ENCODE peak calls at places on chromosomes 2 and 18, in eight cellular contexts. One of them, this sample, is unnamed.
A peak's percentile ranks its signal among the peaks of the same experiment; 100 is the strongest.

GRCh38 chr2:120794716-120795115 is 59.0 kb downstream of the GLI2 start:
- DNase-seq in Calu3: no peak
- DNase-seq in natural killer cell: no peak
- DNase-seq in H9: no peak
- DNase-seq in neural progenitor cell: no peak
- DNase-seq in A549: no peak
- DNase-seq in stimulated activated naive B cell treated with anti-CD40 and anti-IgM and Interleukin-4, amounts not matched to agents 10 μg/mL and 1 μg/mL and 100 μg/mL, for 72 hours: no peak
- DNase-seq in progenitor cell of endocrine pancreas: no peak
- DNase-seq in this sample: no peak

GRCh38 chr2:45210466-45211195 is 201.4 kb upstream of the SIX2 start:
- DNase-seq in Calu3: no peak
- DNase-seq in natural killer cell: no peak
- DNase-seq in H9: no peak
- DNase-seq in neural progenitor cell: no peak
- DNase-seq in A549: no peak
- DNase-seq in stimulated activated naive B cell treated with anti-CD40 and anti-IgM and Interleukin-4, amounts not matched to agents 10 μg/mL and 1 μg/mL and 100 μg/mL, for 72 hours: no peak
- DNase-seq in progenitor cell of endocrine pancreas: no peak
- DNase-seq in this sample: no peak

GRCh38 chr2:33363599-33364300 is 112.7 kb upstream of the RASGRP3 start:
- DNase-seq in Calu3: no peak
- DNase-seq in natural killer cell: no peak
- DNase-seq in H9: no peak
- DNase-seq in neural progenitor cell: no peak
- DNase-seq in A549: no peak
- DNase-seq in stimulated activated naive B cell treated with anti-CD40 and anti-IgM and Interleukin-4, amounts not matched to agents 10 μg/mL and 1 μg/mL and 100 μg/mL, for 72 hours: no peak
- DNase-seq in progenitor cell of endocrine pancreas: no peak
- DNase-seq in this sample: no peak

GRCh38 chr2:101818531-101819451 is 121.3 kb downstream of the MAP4K4 start:
- DNase-seq in Calu3: no peak
- DNase-seq in natural killer cell: no peak
- DNase-seq in H9: no peak
- DNase-seq in neural progenitor cell: peak; percentile 77
- DNase-seq in A549: no peak
- DNase-seq in stimulated activated naive B cell treated with anti-CD40 and anti-IgM and Interleukin-4, amounts not matched to agents 10 μg/mL and 1 μg/mL and 100 μg/mL, for 72 hours: no peak
- DNase-seq in progenitor cell of endocrine pancreas: no peak
- DNase-seq in this sample: no peak

GRCh38 chr18:77073336-77074093 is 59.1 kb downstream of the MBP start:
- DNase-seq in Calu3: no peak
- DNase-seq in natural killer cell: peak; percentile 39
- DNase-seq in H9: no peak
- DNase-seq in neural progenitor cell: no peak
- DNase-seq in A549: no peak
- DNase-seq in stimulated activated naive B cell treated with anti-CD40 and anti-IgM and Interleukin-4, amounts not matched to agents 10 μg/mL and 1 μg/mL and 100 μg/mL, for 72 hours: no peak
- DNase-seq in progenitor cell of endocrine pancreas: no peak
- DNase-seq in this sample: no peak

GRCh38 chr18:11955299-11956029 is 25.8 kb upstream of the IMPA2 start:
- DNase-seq in Calu3: no peak
- DNase-seq in natural killer cell: no peak
- DNase-seq in H9: peak; percentile 82
- DNase-seq in neural progenitor cell: no peak
- DNase-seq in A549: no peak
- DNase-seq in stimulated activated naive B cell treated with anti-CD40 and anti-IgM and Interleukin-4, amounts not matched to agents 10 μg/mL and 1 μg/mL and 100 μg/mL, for 72 hours: no peak
- DNase-seq in progenitor cell of endocrine pancreas: no peak
- DNase-seq in this sample: no peak

GRCh38 chr2:46041434-46041833 is 255.8 kb upstream of the EPAS1 start:
- DNase-seq in Calu3: no peak
- DNase-seq in natural killer cell: no peak
- DNase-seq in H9: no peak
- DNase-seq in neural progenitor cell: no peak
- DNase-seq in A549: no peak
- DNase-seq in stimulated activated naive B cell treated with anti-CD40 and anti-IgM and Interleukin-4, amounts not matched to agents 10 μg/mL and 1 μg/mL and 100 μg/mL, for 72 hours: no peak
- DNase-seq in progenitor cell of endocrine pancreas: no peak
- DNase-seq in this sample: no peak

GRCh38 chr2:53896864-53897263 is 37.1 kb upstream of the GPR75 start:
- DNase-seq in Calu3: peak; percentile 6
- DNase-seq in natural killer cell: no peak
- DNase-seq in H9: no peak
- DNase-seq in neural progenitor cell: no peak
- DNase-seq in A549: peak; percentile 18
- DNase-seq in stimulated activated naive B cell treated with anti-CD40 and anti-IgM and Interleukin-4, amounts not matched to agents 10 μg/mL and 1 μg/mL and 100 μg/mL, for 72 hours: no peak
- DNase-seq in progenitor cell of endocrine pancreas: no peak
- DNase-seq in this sample: no peak

GRCh38 chr18:48167901-48168300 is 237.4 kb upstream of the SMAD2 start:
- DNase-seq in Calu3: no peak
- DNase-seq in natural killer cell: no peak
- DNase-seq in H9: no peak
- DNase-seq in neural progenitor cell: peak; percentile 21
- DNase-seq in A549: no peak
- DNase-seq in stimulated activated naive B cell treated with anti-CD40 and anti-IgM and Interleukin-4, amounts not matched to agents 10 μg/mL and 1 μg/mL and 100 μg/mL, for 72 hours: no peak
- DNase-seq in progenitor cell of endocrine pancreas: no peak
- DNase-seq in this sample: no peak

GRCh38 chr2:63875143-63875542 is 33.4 kb downstream of the UGP2 start:
- DNase-seq in Calu3: no peak
- DNase-seq in natural killer cell: no peak
- DNase-seq in H9: no peak
- DNase-seq in neural progenitor cell: no peak
- DNase-seq in A549: no peak
- DNase-seq in stimulated activated naive B cell treated with anti-CD40 and anti-IgM and Interleukin-4, amounts not matched to agents 10 μg/mL and 1 μg/mL and 100 μg/mL, for 72 hours: no peak
- DNase-seq in progenitor cell of endocrine pancreas: no peak
- DNase-seq in this sample: no peak

GRCh38 chr2:105821428-105822125 is 76.9 kb downstream of the NCK2 start:
- DNase-seq in Calu3: no peak
- DNase-seq in natural killer cell: no peak
- DNase-seq in H9: no peak
- DNase-seq in neural progenitor cell: no peak
- DNase-seq in A549: no peak
- DNase-seq in stimulated activated naive B cell treated with anti-CD40 and anti-IgM and Interleukin-4, amounts not matched to agents 10 μg/mL and 1 μg/mL and 100 μg/mL, for 72 hours: no peak
- DNase-seq in progenitor cell of endocrine pancreas: no peak
- DNase-seq in this sample: no peak

GRCh38 chr2:222604749-222605515 is 51.0 kb downstream of the FARSB start:
- DNase-seq in Calu3: no peak
- DNase-seq in natural killer cell: no peak
- DNase-seq in H9: no peak
- DNase-seq in neural progenitor cell: no peak
- DNase-seq in A549: no peak
- DNase-seq in stimulated activated naive B cell treated with anti-CD40 and anti-IgM and Interleukin-4, amounts not matched to agents 10 μg/mL and 1 μg/mL and 100 μg/mL, for 72 hours: no peak
- DNase-seq in progenitor cell of endocrine pancreas: no peak
- DNase-seq in this sample: no peak

This sample was measured in H7.